ENCODE peak calls at places on chromosomes 1 and 21, in ten cellular contexts. One of them, this sample, is unnamed.

GRCh38 chr1:230979389-230979716 is 459 bp downstream of the ARV1 start:
- DNase-seq in GM10248: no peak
- DNase-seq in brain microvascular endothelial cell: no peak
- DNase-seq in cardiac fibroblast: no peak
- DNase-seq in progenitor cell of endocrine pancreas: no peak
- DNase-seq in AG09309: no peak
- DNase-seq in fibroblast of lung: no peak
- DNase-seq in Calu3: no peak
- DNase-seq in psoas muscle: no peak
- DNase-seq in heart right ventricle: no peak
- DNase-seq in this sample: no peak

GRCh38 chr1:179095924-179096323 is 14.1 kb downstream of the TOR3A start:
- DNase-seq in GM10248: no peak
- DNase-seq in Calu3: no peak
- DNase-seq in brain microvascular endothelial cell: no peak
- DNase-seq in cardiac fibroblast: no peak
- DNase-seq in heart right ventricle: no peak
- DNase-seq in fibroblast of lung: no peak
- DNase-seq in progenitor cell of endocrine pancreas: no peak
- DNase-seq in psoas muscle: no peak
- DNase-seq in AG09309: no peak
- DNase-seq in this sample: no peak

GRCh38 chr1:200081982-200082272 is 54.4 kb downstream of the NR5A2 start:
- DNase-seq in GM10248: no peak
- DNase-seq in cardiac fibroblast: no peak
- DNase-seq in AG09309: no peak
- DNase-seq in Calu3: no peak
- DNase-seq in brain microvascular endothelial cell: no peak
- DNase-seq in progenitor cell of endocrine pancreas: no peak
- DNase-seq in fibroblast of lung: no peak
- DNase-seq in psoas muscle: no peak
- DNase-seq in heart right ventricle: no peak
- DNase-seq in this sample: no peak

GRCh38 chr1:204123376-204123775 is 28.5 kb downstream of the ETNK2 start:
- DNase-seq in psoas muscle: no peak
- DNase-seq in heart right ventricle: no peak
- DNase-seq in progenitor cell of endocrine pancreas: no peak
- DNase-seq in fibroblast of lung: no peak
- DNase-seq in GM10248: no peak
- DNase-seq in cardiac fibroblast: peak; percentile 37
- DNase-seq in AG09309: no peak
- DNase-seq in brain microvascular endothelial cell: no peak
- DNase-seq in Calu3: no peak
- DNase-seq in this sample: no peak

GRCh38 chr1:164843743-164844500 is 284.9 kb downstream of the PBX1 start:
- DNase-seq in fibroblast of lung: peak; percentile 48
- DNase-seq in AG09309: no peak
- DNase-seq in psoas muscle: no peak
- DNase-seq in heart right ventricle: no peak
- DNase-seq in progenitor cell of endocrine pancreas: no peak
- DNase-seq in cardiac fibroblast: no peak
- DNase-seq in Calu3: no peak
- DNase-seq in GM10248: no peak
- DNase-seq in brain microvascular endothelial cell: no peak
- DNase-seq in this sample: no peak

GRCh38 chr1:58802640-58803476 is 19.0 kb upstream of the JUN start:
- DNase-seq in heart right ventricle: no peak
- DNase-seq in brain microvascular endothelial cell: no peak
- DNase-seq in psoas muscle: no peak
- DNase-seq in cardiac fibroblast: no peak
- DNase-seq in Calu3: no peak
- DNase-seq in GM10248: no peak
- DNase-seq in AG09309: no peak
- DNase-seq in fibroblast of lung: no peak
- DNase-seq in progenitor cell of endocrine pancreas: no peak
- DNase-seq in this sample: no peak

GRCh38 chr1:38114633-38115032 is 68.0 kb upstream of the POU3F1 start:
- DNase-seq in brain microvascular endothelial cell: no peak
- DNase-seq in heart right ventricle: no peak
- DNase-seq in progenitor cell of endocrine pancreas: no peak
- DNase-seq in Calu3: no peak
- DNase-seq in fibroblast of lung: no peak
- DNase-seq in cardiac fibroblast: no peak
- DNase-seq in AG09309: no peak
- DNase-seq in psoas muscle: no peak
- DNase-seq in GM10248: no peak
- DNase-seq in this sample: no peak

GRCh38 chr1:224747578-224747977 is 131.5 kb downstream of the CNIH3 start:
- DNase-seq in GM10248: peak; percentile 49
- DNase-seq in AG09309: no peak
- DNase-seq in fibroblast of lung: peak; percentile 76
- DNase-seq in cardiac fibroblast: peak; percentile 56
- DNase-seq in psoas muscle: no peak
- DNase-seq in Calu3: no peak
- DNase-seq in heart right ventricle: no peak
- DNase-seq in brain microvascular endothelial cell: peak; percentile 20
- DNase-seq in progenitor cell of endocrine pancreas: no peak
- DNase-seq in this sample: no peak

GRCh38 chr1:20440785-20441200 is 45.2 kb downstream of the CAMK2N1 start:
- DNase-seq in heart right ventricle: no peak
- DNase-seq in brain microvascular endothelial cell: peak; percentile 44
- DNase-seq in progenitor cell of endocrine pancreas: no peak
- DNase-seq in AG09309: no peak
- DNase-seq in GM10248: peak; percentile 66
- DNase-seq in Calu3: peak; percentile 64
- DNase-seq in cardiac fibroblast: peak; percentile 65
- DNase-seq in psoas muscle: peak; percentile 38
- DNase-seq in fibroblast of lung: peak; percentile 40
- DNase-seq in this sample: peak; percentile 49

GRCh38 chr1:6095511-6096242 is 50.0 kb downstream of the KCNAB2 start:
- DNase-seq in cardiac fibroblast: no peak
- DNase-seq in brain microvascular endothelial cell: no peak
- DNase-seq in heart right ventricle: no peak
- DNase-seq in AG09309: no peak
- DNase-seq in progenitor cell of endocrine pancreas: no peak
- DNase-seq in psoas muscle: peak; percentile 7
- DNase-seq in GM10248: no peak
- DNase-seq in Calu3: no peak
- DNase-seq in fibroblast of lung: no peak
- DNase-seq in this sample: no peak

GRCh38 chr1:228015276-228016180 is 8.7 kb downstream of the WNT3A start:
- DNase-seq in psoas muscle: no peak
- DNase-seq in heart right ventricle: peak; percentile 3
- DNase-seq in fibroblast of lung: peak; percentile 57
- DNase-seq in GM10248: peak; percentile 14
- DNase-seq in Calu3: no peak
- DNase-seq in progenitor cell of endocrine pancreas: peak; percentile 5
- DNase-seq in brain microvascular endothelial cell: peak; percentile 34
- DNase-seq in cardiac fibroblast: peak; percentile 74
- DNase-seq in AG09309: peak; percentile 8
- DNase-seq in this sample: no peak

GRCh38 chr1:27862671-27863551 is 9.4 kb upstream of the THEMIS2 start:
- DNase-seq in heart right ventricle: no peak
- DNase-seq in cardiac fibroblast: peak; percentile 100
- DNase-seq in AG09309: peak; percentile 96
- DNase-seq in progenitor cell of endocrine pancreas: no peak
- DNase-seq in fibroblast of lung: peak; percentile 95
- DNase-seq in GM10248: peak; percentile 54
- DNase-seq in psoas muscle: peak; percentile 66
- DNase-seq in Calu3: no peak
- DNase-seq in brain microvascular endothelial cell: peak; percentile 97
- DNase-seq in this sample: no peak

GRCh38 chr1:227420147-227420546 is 101.9 kb upstream of the CDC42BPA start:
- DNase-seq in progenitor cell of endocrine pancreas: no peak
- DNase-seq in brain microvascular endothelial cell: no peak
- DNase-seq in fibroblast of lung: no peak
- DNase-seq in psoas muscle: no peak
- DNase-seq in Calu3: no peak
- DNase-seq in cardiac fibroblast: no peak
- DNase-seq in AG09309: no peak
- DNase-seq in heart right ventricle: no peak
- DNase-seq in GM10248: no peak
- DNase-seq in this sample: no peak

GRCh38 chr1:16491056-16491675 is 22.9 kb downstream of the RNU1-1 start:
- DNase-seq in GM10248: no peak
- DNase-seq in progenitor cell of endocrine pancreas: no peak
- DNase-seq in brain microvascular endothelial cell: no peak
- DNase-seq in cardiac fibroblast: no peak
- DNase-seq in fibroblast of lung: no peak
- DNase-seq in Calu3: no peak
- DNase-seq in AG09309: no peak
- DNase-seq in psoas muscle: no peak
- DNase-seq in heart right ventricle: no peak
- DNase-seq in this sample: peak; percentile 25

GRCh38 chr1:175197536-175197935 is 5.0 kb upstream of the KIAA0040 start:
- DNase-seq in heart right ventricle: no peak
- DNase-seq in psoas muscle: no peak
- DNase-seq in cardiac fibroblast: no peak
- DNase-seq in AG09309: no peak
- DNase-seq in fibroblast of lung: no peak
- DNase-seq in progenitor cell of endocrine pancreas: no peak
- DNase-seq in Calu3: peak; percentile 85
- DNase-seq in GM10248: no peak
- DNase-seq in brain microvascular endothelial cell: no peak
- DNase-seq in this sample: no peak

GRCh38 chr21:36697473-36698159 is 1.3 kb upstream of the SIM2 start:
- DNase-seq in brain microvascular endothelial cell: no peak
- DNase-seq in psoas muscle: no peak
- DNase-seq in AG09309: no peak
- DNase-seq in Calu3: no peak
- DNase-seq in progenitor cell of endocrine pancreas: no peak
- DNase-seq in GM10248: peak; percentile 19
- DNase-seq in fibroblast of lung: no peak
- DNase-seq in heart right ventricle: no peak
- DNase-seq in cardiac fibroblast: no peak
- DNase-seq in this sample: no peak

GRCh38 chr1:203056516-203056915 is 29.3 kb downstream of the MYOG start:
- DNase-seq in AG09309: no peak
- DNase-seq in Calu3: no peak
- DNase-seq in psoas muscle: no peak
- DNase-seq in brain microvascular endothelial cell: no peak
- DNase-seq in GM10248: no peak
- DNase-seq in progenitor cell of endocrine pancreas: no peak
- DNase-seq in heart right ventricle: no peak
- DNase-seq in fibroblast of lung: no peak
- DNase-seq in cardiac fibroblast: no peak
- DNase-seq in this sample: no peak
- TF ChIP-seq CTCF in AG09309: no peak
- TF ChIP-seq CTCF in Calu3: no peak
- TF ChIP-seq CTCF in psoas muscle: no peak
- TF ChIP-seq CTCF in brain microvascular endothelial cell: peak; percentile 26
- TF ChIP-seq CTCF in GM10248: no peak
- TF ChIP-seq CTCF in progenitor cell of endocrine pancreas: no peak
- TF ChIP-seq CTCF in heart right ventricle: no peak
- TF ChIP-seq CTCF in fibroblast of lung: no peak
- TF ChIP-seq CTCF in cardiac fibroblast: peak; percentile 6
- TF ChIP-seq CTCF in this sample: no peak

DNA sequence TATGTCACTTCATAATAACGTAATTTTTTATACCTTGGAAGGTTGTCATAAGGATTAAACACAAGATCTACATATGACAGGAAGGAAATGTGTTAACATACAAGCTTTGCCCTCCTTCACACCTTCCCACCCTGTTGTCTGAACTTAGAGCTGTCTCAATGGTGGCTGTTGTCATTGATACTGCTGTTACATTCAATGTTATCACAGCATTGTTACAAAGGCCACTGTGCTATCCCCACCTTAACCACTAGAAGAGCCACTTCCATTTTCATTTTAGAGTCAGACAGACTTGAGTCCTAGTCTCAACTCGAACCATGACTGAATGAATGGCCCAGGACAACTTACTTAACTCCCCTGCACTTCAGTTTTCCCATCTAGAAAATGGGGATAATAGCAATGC is 31.2 kb downstream of the TAS1R2 start:
- DNase-seq in fibroblast of lung: no peak
- DNase-seq in heart right ventricle: no peak
- DNase-seq in psoas muscle: no peak
- DNase-seq in GM10248: no peak
- DNase-seq in Calu3: no peak
- DNase-seq in progenitor cell of endocrine pancreas: no peak
- DNase-seq in AG09309: no peak
- DNase-seq in cardiac fibroblast: no peak
- DNase-seq in brain microvascular endothelial cell: no peak
- DNase-seq in this sample: no peak
- TF ChIP-seq CTCF in fibroblast of lung: no peak
- TF ChIP-seq CTCF in heart right ventricle: no peak
- TF ChIP-seq CTCF in psoas muscle: no peak
- TF ChIP-seq CTCF in GM10248: no peak
- TF ChIP-seq CTCF in Calu3: no peak
- TF ChIP-seq CTCF in progenitor cell of endocrine pancreas: no peak
- TF ChIP-seq CTCF in AG09309: no peak
- TF ChIP-seq CTCF in cardiac fibroblast: no peak
- TF ChIP-seq CTCF in brain microvascular endothelial cell: no peak
- TF ChIP-seq CTCF in this sample: no peak

GRCh38 chr1:169785267-169785666 is 9.4 kb downstream of the METTL18 start:
- DNase-seq in cardiac fibroblast: no peak
- DNase-seq in fibroblast of lung: no peak
- DNase-seq in heart right ventricle: no peak
- DNase-seq in Calu3: no peak
- DNase-seq in GM10248: no peak
- DNase-seq in psoas muscle: no peak
- DNase-seq in progenitor cell of endocrine pancreas: no peak
- DNase-seq in AG09309: no peak
- DNase-seq in brain microvascular endothelial cell: no peak
- DNase-seq in this sample: no peak
- TF ChIP-seq CTCF in cardiac fibroblast: no peak
- TF ChIP-seq CTCF in fibroblast of lung: no peak
- TF ChIP-seq CTCF in heart right ventricle: no peak
- TF ChIP-seq CTCF in Calu3: no peak
- TF ChIP-seq CTCF in GM10248: no peak
- TF ChIP-seq CTCF in psoas muscle: no peak
- TF ChIP-seq CTCF in progenitor cell of endocrine pancreas: no peak
- TF ChIP-seq CTCF in AG09309: no peak
- TF ChIP-seq CTCF in brain microvascular endothelial cell: no peak
- TF ChIP-seq CTCF in this sample: no peak

DNA sequence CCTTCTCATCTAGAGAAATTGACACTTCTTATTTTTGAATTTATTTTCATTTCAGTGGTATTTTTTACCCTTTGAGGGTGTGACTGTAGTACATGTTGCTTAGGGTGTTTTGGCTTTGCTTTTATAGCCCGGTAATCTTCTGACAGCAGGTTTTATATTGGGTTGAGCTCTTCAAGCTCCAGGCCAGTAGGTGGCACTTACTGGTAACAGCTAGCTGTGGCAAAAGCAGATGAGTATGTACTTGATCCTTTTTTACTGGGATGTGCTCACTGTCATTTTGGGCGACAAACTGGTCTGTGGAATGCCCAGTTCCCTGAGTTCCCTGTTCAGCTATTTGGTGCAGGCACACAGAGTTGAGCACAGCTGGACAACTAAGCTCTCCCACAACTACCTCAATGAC is 916.2 kb upstream of the B3GALT2 start:
- DNase-seq in heart right ventricle: no peak
- DNase-seq in GM10248: no peak
- DNase-seq in AG09309: no peak
- DNase-seq in brain microvascular endothelial cell: no peak
- DNase-seq in cardiac fibroblast: peak; percentile 1
- DNase-seq in Calu3: no peak
- DNase-seq in fibroblast of lung: no peak
- DNase-seq in progenitor cell of endocrine pancreas: no peak
- DNase-seq in psoas muscle: no peak
- DNase-seq in this sample: no peak
- TF ChIP-seq CTCF in heart right ventricle: no peak
- TF ChIP-seq CTCF in GM10248: no peak
- TF ChIP-seq CTCF in AG09309: no peak
- TF ChIP-seq CTCF in brain microvascular endothelial cell: peak; percentile 39
- TF ChIP-seq CTCF in cardiac fibroblast: peak; percentile 1
- TF ChIP-seq CTCF in Calu3: peak; percentile 7
- TF ChIP-seq CTCF in fibroblast of lung: no peak
- TF ChIP-seq CTCF in progenitor cell of endocrine pancreas: no peak
- TF ChIP-seq CTCF in psoas muscle: no peak
- TF ChIP-seq CTCF in this sample: no peak

This sample was measured in nephron progenitor cell.